ENCODE peak calls at places on chromosomes 12 and 14, in nine cellular contexts. B, E, A, D, Q, W, X, P and K are unnamed samples. For H3K9me3, the result is how much of the 10 kb centered on the place peaks cover.

GRCh38 chr14:36214476-36215216 is 38.1 kb upstream of the PTCSC3 start:
- DNase-seq in Q (no peak), B (no peak), D (no peak), X (no peak), A (no peak), W (no peak), P (no peak), E (no peak), K (no peak)

GRCh38 chr14:33957299-33957698 is 6.4 kb upstream of the EGLN3 start:
- DNase-seq in X (no peak), Q (no peak), E (no peak), D (no peak), A (no peak), P (no peak), B (no peak), W (no peak), K (no peak)

GRCh38 chr14:47277703-47278102 is 397.7 kb downstream of the MDGA2 start:
- DNase-seq in A (no peak), D (no peak), P (no peak), X (no peak), B (no peak), W (no peak), E (peak), Q (no peak), K (no peak)

GRCh38 chr12:95582230-95583058 is 31.2 kb upstream of the USP44 start:
- DNase-seq in D (no peak), X (no peak), B (no peak), W (no peak), E (no peak), Q (peak), A (no peak), P (no peak), K (no peak)

GRCh38 chr12:50242751-50243191 is 40.5 kb downstream of the LIMA1 start:
- DNase-seq in W (no peak), X (no peak), B (no peak), A (no peak), D (no peak), Q (no peak), E (no peak), P (no peak), K (no peak)

GRCh38 chr14:69632154-69632553 is 20.8 kb downstream of the SUSD6 start:
- DNase-seq in A (no peak), Q (no peak), B (no peak), P (no peak), E (no peak), X (no peak), W (no peak), D (no peak), K (no peak)

GRCh38 chr14:78135450-78135891 is 34.7 kb upstream of the NRXN3 start:
- DNase-seq in Q (no peak), X (no peak), D (no peak), A (no peak), E (no peak), W (no peak), B (no peak), P (no peak), K (no peak)

GRCh38 chr14:33588771-33589170 is 362.1 kb downstream of the EGLN3 start:
- DNase-seq in A (no peak), D (no peak), X (no peak), P (no peak), E (no peak), Q (no peak), B (no peak), W (no peak), K (no peak)

GRCh38 chr12:10354502-10354901 is 35.3 kb downstream of the KLRK1 start:
- DNase-seq in X (no peak), W (no peak), A (peak), D (no peak), P (no peak), E (no peak), B (no peak), Q (no peak), K (no peak)

GRCh38 chr14:81323621-81324400 is 76.3 kb downstream of the STON2 start:
- DNase-seq in B (peak), D (no peak), W (no peak), P (no peak), A (no peak), Q (no peak), X (no peak), E (peak), K (peak)

DNA sequence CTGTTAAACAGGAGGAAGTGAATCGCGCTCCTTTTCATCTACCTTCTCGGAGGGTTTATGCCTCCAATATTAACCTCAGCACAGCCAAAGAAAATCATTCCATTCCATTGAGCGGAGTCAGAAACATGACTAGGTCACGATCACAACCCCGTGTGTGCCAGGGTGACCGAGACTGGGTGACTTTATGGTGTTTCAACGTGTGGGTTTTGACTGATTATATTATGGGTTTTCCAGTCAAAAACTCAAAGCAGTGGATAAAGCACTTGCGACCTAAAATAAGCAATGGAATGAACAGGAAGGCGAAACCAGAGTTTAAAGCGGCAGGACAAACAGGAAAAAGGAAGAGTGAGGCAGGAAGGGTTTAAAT is 1.4 kb upstream of the HSPA2 start:
- DNase-seq in A (no peak), E (no peak), P (no peak), D (no peak), B (no peak), X (no peak), W (no peak), Q (no peak), K (no peak)
- H3K4me3 ChIP-seq in A (peak), E (peak), P (peak), D (peak), B (peak), X (peak), W (peak), Q (peak), K (no peak)

DNA sequence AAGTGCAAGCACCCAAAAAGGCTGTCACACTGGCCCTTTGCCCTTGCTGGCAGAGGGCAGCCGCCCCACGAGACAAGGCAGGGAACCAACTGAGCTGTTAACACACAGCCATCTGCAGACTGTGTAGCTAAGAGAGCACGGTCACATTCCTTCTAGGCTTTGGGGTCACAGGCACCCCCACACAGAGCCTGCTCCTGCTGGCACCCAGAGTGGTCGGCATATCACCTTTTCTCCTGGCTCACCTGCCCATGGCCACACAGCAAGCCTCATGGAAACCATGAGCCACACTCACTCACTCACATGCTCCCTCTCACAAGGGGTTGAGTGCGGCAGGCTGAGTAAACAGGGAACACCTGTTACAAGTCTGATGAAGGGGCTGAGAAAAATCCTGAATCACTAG is 214.5 kb downstream of the PCNX1 start:
- DNase-seq in D (no peak), A (no peak), E (no peak), P (no peak), Q (no peak), W (no peak), X (no peak), B (no peak), K (no peak)
- H3K9me3 ChIP-seq in D (under half), A (under half), E (under half), P (under half), Q (under half), W (under half), X (under half), B (under half), K (under half)

GRCh38 chr12:18224745-18225144 is 36.6 kb upstream of the PIK3C2G start:
- DNase-seq in D (peak), W (no peak), B (no peak), Q (peak), A (no peak), E (no peak), P (no peak), X (no peak), K (peak)
- TF ChIP-seq CTCF in D (peak), W (no peak), B (peak), Q (peak), A (no peak), E (no peak), P (no peak), X (peak), K (peak)

DNA sequence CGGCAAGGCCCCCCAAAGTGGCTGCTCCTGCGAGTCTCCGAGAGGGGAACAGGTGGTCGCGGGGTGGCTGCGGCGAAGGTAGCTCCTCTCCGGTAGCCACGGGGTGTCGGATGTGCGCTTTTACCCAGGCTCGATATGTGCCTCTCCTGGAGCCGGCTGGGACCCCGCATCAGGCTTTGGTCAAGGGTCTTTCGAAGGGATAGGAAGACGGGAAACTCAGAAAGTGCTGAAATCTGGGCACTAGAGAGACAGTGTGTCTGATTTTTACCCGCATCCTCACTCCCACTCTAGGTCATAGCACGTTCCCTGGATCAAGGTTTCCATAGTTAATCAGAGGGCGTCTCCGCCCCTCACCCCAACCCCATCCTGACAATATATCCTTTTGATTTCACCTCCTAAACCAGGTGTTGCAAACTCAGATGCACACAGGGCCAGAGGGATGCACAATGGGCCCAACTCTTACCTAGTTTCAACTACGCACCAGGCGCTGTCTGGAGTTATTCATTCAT is 156.9 kb downstream of the PTPN11 start:
- DNase-seq in E (no peak), W (no peak), Q (no peak), D (no peak), P (no peak), X (no peak), A (no peak), B (no peak), K (no peak)
- H3K4me3 ChIP-seq in E (no peak), W (no peak), Q (no peak), D (no peak), P (no peak), X (no peak), A (no peak), B (no peak), K (no peak)

GRCh38 chr12:34403706-34404376 is 381.5 kb downstream of the ALG10 start:
- DNase-seq in X (peak), P (peak), D (no peak), B (peak), A (peak), E (peak), Q (no peak), W (peak), K (no peak)
- H3K9me3 ChIP-seq in X (under half), P (under half), D (under half), B (under half), A (under half), E (under half), Q (under half), W (under half), K (under half)

GRCh38 chr12:28955921-28956320 is 193.2 kb upstream of the FAR2 start:
- DNase-seq in A (no peak), B (no peak), E (no peak), W (no peak), P (no peak), X (no peak), D (no peak), Q (no peak), K (no peak)
- TF ChIP-seq CTCF in A (no peak), B (no peak), E (no peak), W (no peak), P (no peak), X (no peak), D (no peak), Q (no peak), K (no peak)

GRCh38 chr12:14240873-14241220 is 124.6 kb upstream of the ATF7IP start:
- DNase-seq in W (no peak), P (no peak), X (no peak), Q (no peak), D (no peak), B (no peak), E (no peak), A (no peak), K (no peak)

GRCh38 chr12:14239935-14240872 is 125.3 kb upstream of the ATF7IP start:
- DNase-seq in D (no peak), W (no peak), E (no peak), X (no peak), B (peak), P (no peak), Q (peak), A (no peak), K (peak)

GRCh38 chr12:14243941-14244340 is 121.5 kb upstream of the ATF7IP start:
- DNase-seq in W (no peak), X (no peak), Q (no peak), B (no peak), A (no peak), P (no peak), E (no peak), D (no peak), K (no peak)

GRCh38 chr12:14238224-14238792 is 127.2 kb upstream of the ATF7IP start:
- DNase-seq in E (no peak), A (no peak), Q (peak), X (no peak), B (no peak), P (no peak), D (no peak), W (no peak), K (no peak)

GRCh38 chr12:14239350-14239934 is 126.0 kb upstream of the ATF7IP start:
- DNase-seq in P (no peak), D (no peak), E (no peak), B (no peak), W (peak), X (peak), Q (peak), A (peak), K (peak)
- H3K4me3 ChIP-seq in P (peak), D (peak), E (no peak), B (no peak), W (peak), X (no peak), Q (peak), A (no peak), K (no peak)